ENCODE peak calls at places on chromosomes 12 and 14, in six cellular contexts. L is GM13977, X is mucosa of gallbladder, D is adipocyte, C is heart left ventricle, O is NCI-H2171 treated with DMSO at 0.1 percent for 48 hours. Q is an unnamed sample.

GRCh38 chr14:55129428-55130193 is 559 bp downstream of the LGALS3 start:
- DNase-seq in D (peak; percentile 87), X (peak; percentile 54), C (peak; percentile 89), L (peak; percentile 84), O (no peak), Q (peak; percentile 58)

GRCh38 chr12:102962986-102963385 is 5.5 kb downstream of the ASCL1 start:
- DNase-seq in L (no peak), D (no peak), O (no peak), X (no peak), C (no peak), Q (no peak)

GRCh38 chr12:67469666-67470065 is 178.9 kb upstream of the DYRK2 start:
- DNase-seq in C (no peak), L (no peak), D (no peak), X (no peak), O (no peak), Q (no peak)

GRCh38 chr12:111304642-111305071 is 64.2 kb downstream of the PHETA1 start:
- DNase-seq in O (no peak), C (no peak), D (no peak), X (no peak), L (no peak), Q (peak; percentile 39)

GRCh38 chr14:31228533-31228932 is 20.9 kb upstream of the HECTD1 start:
- DNase-seq in L (no peak), D (peak; percentile 33), O (no peak), C (no peak), X (no peak), Q (peak; percentile 19)

GRCh38 chr14:75559451-75560187 is 18.8 kb upstream of the FLVCR2 start:
- DNase-seq in O (no peak), X (no peak), L (no peak), C (no peak), D (peak; percentile 77), Q (peak; percentile 62)

GRCh38 chr12:112025808-112026375 is 12.7 kb downstream of the ERP29 start:
- DNase-seq in O (no peak), C (no peak), D (no peak), X (no peak), L (no peak), Q (no peak)

GRCh38 chr14:97976861-97977260 is 1179.7 kb downstream of the VRK1 start:
- DNase-seq in C (no peak), D (no peak), O (peak; percentile 16), X (peak; percentile 65), L (no peak), Q (no peak)

GRCh38 chr12:122825773-122826724 is 9.2 kb upstream of the HIP1R start:
- DNase-seq in L (no peak), C (no peak), D (peak; percentile 53), O (peak; percentile 40), X (no peak), Q (peak; percentile 73)

GRCh38 chr14:68549966-68550705 is 242.7 kb downstream of the ZFP36L1 start:
- DNase-seq in C (no peak), X (no peak), L (no peak), D (peak; percentile 66), O (no peak), Q (no peak)

GRCh38 chr14:61860294-61860918 is 98.2 kb downstream of the SNAPC1 start:
- DNase-seq in O (peak; percentile 71), D (peak; percentile 63), X (peak; percentile 42), L (peak; percentile 81), C (no peak), Q (peak; percentile 65)

GRCh38 chr12:130872179-130873096 is 572 bp downstream of the RAN start:
- DNase-seq in X (no peak), D (peak; percentile 80), L (peak; percentile 73), O (no peak), C (peak; percentile 68), Q (peak; percentile 63)

GRCh38 chr12:26327975-26328635 is 132.7 kb downstream of the SSPN start:
- DNase-seq in D (no peak), L (no peak), C (no peak), O (no peak), X (no peak), Q (no peak)

GRCh38 chr12:131050463-131051154 is 96.9 kb downstream of the ADGRD1 start:
- DNase-seq in C (no peak), X (no peak), L (no peak), D (no peak), O (no peak), Q (no peak)

GRCh38 chr14:73800970-73801515 is 50.6 kb upstream of the PTGR2 start:
- DNase-seq in D (no peak), O (peak; percentile 50), C (no peak), L (no peak), X (no peak), Q (no peak)

GRCh38 chr12:112161711-112162110 is 36.4 kb downstream of the TRAFD1 start:
- DNase-seq in C (no peak), O (no peak), L (no peak), X (no peak), D (no peak), Q (no peak)

GRCh38 chr12:123097521-123098084 is 53.3 kb downstream of the PITPNM2 start:
- DNase-seq in C (peak; percentile 81), O (peak; percentile 85), L (no peak), X (peak; percentile 27), D (no peak), Q (no peak)

GRCh38 chr12:53258541-53259539 is 9.3 kb upstream of the ESPL1 start:
- DNase-seq in X (no peak), L (no peak), O (no peak), D (no peak), C (no peak), Q (no peak)

GRCh38 chr14:68627868-68628604 is 164.8 kb downstream of the ZFP36L1 start:
- DNase-seq in X (peak; percentile 56), O (no peak), D (no peak), L (no peak), C (peak; percentile 80), Q (peak; percentile 88)

GRCh38 chr12:47883663-47884195 is 21.1 kb downstream of the VDR start:
- DNase-seq in L (no peak), D (no peak), O (no peak), C (no peak), X (no peak), Q (no peak)

GRCh38 chr12:31965090-31965489 is 5.9 kb downstream of the RESF1 start:
- DNase-seq in L (no peak), O (no peak), D (no peak), X (no peak), C (no peak), Q (no peak)

GRCh38 chr12:107311682-107312081 is 218.3 kb upstream of the CRY1 start:
- DNase-seq in X (no peak), O (no peak), L (no peak), C (no peak), D (no peak), Q (no peak)

GRCh38 chr12:48995061-48995879 is 3.9 kb downstream of the DDN start:
- DNase-seq in D (peak; percentile 94), L (peak; percentile 90), X (peak; percentile 81), O (peak; percentile 83), C (peak; percentile 87), Q (peak; percentile 80)

GRCh38 chr14:32492482-32492881 is 163.4 kb downstream of the AKAP6 start:
- DNase-seq in X (no peak), L (no peak), O (no peak), C (no peak), D (no peak), Q (no peak)

GRCh38 chr14:23145794-23146422 is 26.9 kb upstream of the CEBPE start:
- DNase-seq in O (no peak), L (no peak), C (no peak), D (no peak), X (no peak), Q (no peak)